ENCODE peak calls at places on chromosomes 11 and 22, in ten cellular contexts. Q is psoas muscle, B is fibroblast of villous mesenchyme, D is heart right ventricle, U is B cell, W is MCF 10A, C is cardiac muscle cell, A is right lobe of liver, K is fibroblast of mammary gland, F is AG09319. J is an unnamed sample.

GRCh38 chr11:75656044-75656726 is 12.7 kb downstream of the MAP6 start:
- DNase-seq in F (no peak), W (no peak), B (peak), Q (no peak), D (no peak), K (no peak), C (no peak), U (no peak), A (no peak), J (no peak)

GRCh38 chr11:74288161-74288560 is 23.3 kb downstream of the P4HA3 start:
- DNase-seq in W (peak), F (peak), Q (no peak), K (peak), A (no peak), C (peak), D (no peak), B (peak), U (no peak), J (peak)

GRCh38 chr11:70488171-70488570 is 89.8 kb downstream of the CTTN start:
- DNase-seq in D (no peak), W (no peak), Q (no peak), U (no peak), C (no peak), A (no peak), K (no peak), F (no peak), B (no peak), J (no peak)

GRCh38 chr11:74710291-74710938 is 20.8 kb downstream of the CHRDL2 start:
- DNase-seq in W (no peak), B (peak), D (no peak), U (no peak), A (no peak), K (no peak), F (no peak), C (peak), Q (no peak), J (no peak)

GRCh38 chr11:14537134-14537599 is 17.0 kb upstream of the PSMA1 start:
- DNase-seq in U (peak), A (no peak), Q (no peak), D (no peak), B (peak), C (peak), K (peak), F (no peak), W (peak), J (peak)

GRCh38 chr11:19025799-19026406 is 34.6 kb downstream of the MRGPRX2 start:
- DNase-seq in A (no peak), D (no peak), Q (no peak), B (no peak), C (peak), W (peak), U (no peak), K (peak), F (no peak), J (peak)

GRCh38 chr11:2154889-2155288 is 6.1 kb downstream of the INS start:
- DNase-seq in D (no peak), F (no peak), K (no peak), C (no peak), A (no peak), Q (no peak), W (no peak), B (no peak), U (no peak), J (no peak)

GRCh38 chr11:68749061-68749491 is 2.2 kb downstream of the TESMIN start:
- DNase-seq in Q (no peak), B (no peak), A (no peak), D (no peak), U (no peak), K (no peak), F (no peak), W (no peak), C (no peak), J (no peak)

GRCh38 chr11:122099345-122100045 is 16.5 kb downstream of the BLID start:
- DNase-seq in Q (no peak), A (no peak), C (peak), W (peak), F (no peak), U (no peak), K (peak), D (no peak), B (peak), J (peak)

GRCh38 chr11:11871991-11872401 is 30.2 kb downstream of the USP47 start:
- DNase-seq in Q (no peak), D (no peak), B (no peak), K (no peak), U (no peak), C (no peak), W (no peak), F (no peak), A (no peak), J (no peak)

GRCh38 chr11:1852885-1853284 is at the start of gene LSP1:
- DNase-seq in F (no peak), K (no peak), C (no peak), W (no peak), U (peak), B (no peak), D (peak), A (no peak), Q (no peak), J (no peak)

GRCh38 chr11:106644824-106645223 is 373.5 kb downstream of the GUCY1A2 start:
- DNase-seq in D (no peak), U (no peak), W (peak), C (peak), Q (no peak), F (no peak), A (no peak), B (peak), K (peak), J (peak)

GRCh38 chr11:61955416-61956135 is 5.4 kb downstream of the BEST1 start:
- DNase-seq in C (peak), W (no peak), Q (peak), U (peak), B (no peak), A (no peak), D (no peak), F (no peak), K (no peak), J (no peak)

GRCh38 chr11:73323464-73323863 is 15.4 kb downstream of the ARHGEF17 start:
- DNase-seq in A (peak), Q (peak), U (no peak), B (peak), F (peak), W (no peak), D (peak), K (peak), C (peak), J (no peak)

GRCh38 chr11:64787526-64788320 is 9.4 kb upstream of the SF1 start:
- DNase-seq in Q (peak), U (peak), A (peak), W (peak), B (peak), F (no peak), C (peak), K (peak), D (peak), J (peak)

GRCh38 chr22:43100223-43100622 is 10.3 kb upstream of the BIK start:
- DNase-seq in C (no peak), U (no peak), Q (no peak), D (no peak), F (no peak), B (no peak), A (no peak), K (no peak), W (no peak), J (peak)

GRCh38 chr11:63840356-63841060 is 1.6 kb downstream of the MARK2 start:
- DNase-seq in B (no peak), A (no peak), D (no peak), F (no peak), W (peak), U (no peak), Q (no peak), C (no peak), K (no peak), J (peak)

GRCh38 chr11:65879622-65880021 is at the start of gene CTSW:
- DNase-seq in U (no peak), D (no peak), Q (no peak), K (no peak), B (no peak), A (no peak), C (no peak), F (no peak), W (no peak), J (no peak)

GRCh38 chr11:45110562-45110961 is 35.9 kb upstream of the PRDM11 start:
- DNase-seq in K (peak), U (peak), W (peak), Q (no peak), C (peak), F (peak), A (no peak), D (no peak), B (peak), J (peak)

GRCh38 chr11:15223318-15223717 is 108.6 kb downstream of the INSC start:
- DNase-seq in D (no peak), W (peak), F (no peak), A (no peak), B (peak), K (peak), U (no peak), C (no peak), Q (no peak), J (no peak)

GRCh38 chr11:70048279-70049024 is 29.7 kb upstream of the ANO1 start:
- DNase-seq in Q (no peak), B (no peak), U (no peak), W (peak), A (no peak), C (no peak), F (no peak), K (no peak), D (no peak), J (no peak)

GRCh38 chr22:29394931-29395581 is 6.7 kb upstream of the AP1B1 start:
- DNase-seq in W (peak), D (peak), F (peak), U (peak), Q (peak), B (peak), C (peak), A (peak), K (peak), J (peak)

GRCh38 chr11:85694385-85694980 is 8.5 kb upstream of the CCDC89 start:
- DNase-seq in K (peak), W (peak), B (peak), A (no peak), D (no peak), C (peak), U (no peak), Q (no peak), F (peak), J (peak)

GRCh38 chr11:108319541-108320145 is 96.8 kb downstream of the ATM start:
- DNase-seq in A (no peak), K (peak), U (no peak), B (no peak), F (no peak), Q (no peak), C (no peak), W (no peak), D (no peak), J (peak)

GRCh38 chr11:108322666-108323065 is 99.8 kb downstream of the ATM start:
- DNase-seq in B (no peak), D (no peak), U (no peak), F (no peak), W (no peak), C (peak), Q (no peak), K (no peak), A (no peak), J (no peak)

DNA sequence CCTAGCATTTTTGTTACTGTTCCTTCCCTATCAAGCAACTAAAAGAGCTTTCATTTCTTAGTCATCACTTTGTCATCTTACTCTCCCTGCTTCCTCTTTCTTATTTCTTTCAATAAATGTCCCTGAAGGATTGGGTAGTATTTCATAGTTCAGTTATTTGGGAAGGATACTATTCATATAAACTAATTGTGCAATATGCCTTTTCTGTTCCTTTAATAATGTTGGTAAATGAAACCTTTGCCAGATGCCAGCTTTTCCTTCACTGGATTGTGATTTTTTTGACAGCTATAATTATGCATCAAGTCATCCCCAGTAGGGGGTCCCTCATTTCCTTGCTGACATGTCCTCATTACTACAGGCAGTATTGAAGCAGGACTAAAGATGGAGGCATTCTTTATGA is 101.7 kb downstream of the ATM start:
- DNase-seq in B (peak), D (no peak), K (peak), F (no peak), C (peak), W (no peak), A (no peak), Q (no peak), U (no peak), J (peak)
- TF ChIP-seq CTCF in B (no peak), D (no peak), K (no peak), F (no peak), C (no peak), W (no peak), A (no peak), Q (no peak), U (no peak), J (no peak)

GRCh38 chr11:34837246-34837856 is 78.8 kb downstream of the APIP start:
- DNase-seq in B (no peak), F (no peak), K (no peak), D (no peak), A (no peak), U (no peak), W (no peak), Q (no peak), C (no peak), J (no peak)

GRCh38 chr11:34839969-34840368 is 76.2 kb downstream of the APIP start:
- DNase-seq in F (no peak), C (no peak), W (no peak), U (no peak), K (no peak), A (no peak), D (no peak), Q (no peak), B (no peak), J (no peak)

GRCh38 chr11:34844466-34845112 is 71.6 kb downstream of the APIP start:
- DNase-seq in K (no peak), F (no peak), C (no peak), B (no peak), D (no peak), U (no peak), A (no peak), Q (no peak), W (no peak), J (no peak)

GRCh38 chr11:34846467-34846866 is 69.7 kb downstream of the APIP start:
- DNase-seq in W (no peak), U (no peak), F (no peak), K (peak), B (no peak), Q (no peak), A (no peak), D (no peak), C (no peak), J (no peak)

DNA sequence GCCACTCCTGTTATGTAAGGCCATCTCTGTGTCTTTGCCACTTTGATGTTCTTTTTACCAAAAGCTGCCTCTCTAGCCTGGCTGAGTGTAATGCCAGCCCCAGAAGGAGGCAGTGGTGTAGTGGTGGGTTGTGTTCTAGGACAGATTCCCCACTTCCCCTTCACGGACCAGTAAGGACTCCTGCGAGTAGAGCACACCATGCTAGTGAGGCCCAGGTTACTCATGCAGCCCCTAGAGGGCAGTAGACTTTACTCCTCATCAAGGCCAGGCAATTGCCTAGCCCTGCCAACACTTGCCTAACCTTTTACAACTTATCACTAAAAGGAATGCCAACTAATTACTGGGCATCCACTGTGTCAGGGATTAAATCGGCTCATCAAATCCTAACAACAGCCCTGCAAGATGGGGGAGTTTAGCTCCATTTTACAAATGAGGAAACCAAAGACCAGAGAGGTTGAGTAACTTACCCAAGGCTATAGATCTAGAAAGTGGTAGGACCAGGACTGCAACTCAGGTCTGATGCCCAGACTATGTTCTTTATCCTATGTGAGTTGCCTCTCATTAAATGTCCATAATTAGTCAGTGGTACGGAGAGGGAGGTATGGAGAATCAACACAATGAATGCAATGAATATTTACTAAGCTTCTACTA is 75.3 kb downstream of the APIP start:
- DNase-seq in K (peak), C (peak), Q (no peak), A (peak), F (no peak), B (peak), W (peak), U (peak), D (no peak), J (peak)
- TF ChIP-seq CTCF in K (peak), C (peak), Q (peak), A (peak), F (peak), B (peak), W (peak), U (peak), D (no peak), J (peak)

DNA sequence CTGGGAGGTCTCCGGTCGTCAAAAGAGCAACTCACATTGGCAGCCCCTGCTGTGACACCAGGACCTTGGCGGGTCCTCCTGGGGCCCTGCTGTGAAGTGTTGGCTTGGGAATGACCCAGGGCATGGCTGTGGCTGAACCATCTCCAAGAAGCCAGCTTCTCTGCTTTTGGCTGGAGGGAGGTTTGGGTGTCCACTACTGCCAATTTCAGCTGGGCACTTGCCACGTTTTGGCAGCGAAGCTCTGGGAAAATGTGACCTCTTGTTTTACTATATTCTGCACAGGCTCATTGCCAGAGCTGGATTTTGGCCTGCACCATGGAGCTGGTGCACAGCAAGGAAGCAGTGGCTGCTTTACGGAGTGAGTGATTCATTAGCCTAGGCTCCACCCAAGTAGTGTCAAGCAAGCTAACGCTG is 24.2 kb upstream of the SMCO4 start:
- DNase-seq in W (peak), C (peak), K (peak), Q (peak), U (no peak), F (no peak), D (peak), A (peak), B (no peak), J (no peak)
- TF ChIP-seq CTCF in W (no peak), C (no peak), K (no peak), Q (no peak), U (no peak), F (no peak), D (no peak), A (no peak), B (no peak), J (no peak)

DNA sequence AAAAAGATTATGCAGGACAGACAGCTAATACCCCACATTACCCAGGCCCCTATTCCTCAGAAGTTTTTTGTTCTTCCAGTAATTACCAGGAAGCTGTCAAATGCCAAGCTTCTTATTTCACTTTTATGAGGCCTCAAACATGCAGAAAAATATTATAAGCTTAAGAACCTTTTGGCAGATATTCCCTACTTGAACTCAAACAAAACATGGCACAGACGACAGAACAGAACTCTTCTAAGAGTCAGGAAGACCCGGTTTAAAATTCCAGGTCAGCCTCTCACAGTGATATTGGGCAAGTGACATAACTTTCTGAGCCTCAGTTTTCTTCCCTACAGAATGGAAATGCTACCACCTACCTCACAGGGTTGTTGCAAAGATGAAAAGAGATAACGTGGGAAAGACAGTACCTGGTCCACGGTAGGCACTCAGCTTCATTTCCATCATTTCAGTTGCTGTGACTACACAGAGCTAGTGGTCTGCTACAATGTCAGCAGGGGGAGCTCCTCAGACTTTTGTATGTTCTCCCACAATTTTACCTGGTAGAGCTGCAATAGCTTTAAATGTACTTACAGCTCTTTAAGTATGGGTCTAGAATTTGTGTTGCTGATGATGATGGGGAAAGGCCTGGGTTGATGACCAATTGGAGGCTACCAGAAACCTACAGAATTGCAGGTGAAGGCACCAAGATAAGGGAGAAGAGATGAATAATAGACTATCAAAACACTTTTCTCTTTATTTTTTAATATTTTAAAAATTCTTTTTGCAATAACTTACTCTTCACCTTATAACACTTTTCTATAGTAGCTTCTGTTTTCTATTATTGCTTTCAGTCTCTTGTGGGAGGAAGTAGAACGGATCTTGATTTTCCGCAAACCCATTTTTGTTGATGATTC is 98.3 kb upstream of the CHRM4 start:
- DNase-seq in U (peak), W (peak), Q (no peak), A (no peak), B (peak), K (peak), D (no peak), C (peak), F (no peak), J (peak)
- TF ChIP-seq CTCF in U (peak), W (peak), Q (peak), A (peak), B (peak), K (peak), D (peak), C (peak), F (peak), J (peak)

J was measured in mammary epithelial cell.